ENCODE peak calls at places on chromosome 17, in seven cellular contexts. Q is heart right ventricle, O is psoas muscle, U is AG04450, J is upper lobe of left lung, V is left ventricle myocardium inferior, N is uterus. T is an unnamed sample.
A peak's percentile ranks its signal among the peaks of the same experiment; 100 is the strongest.

GRCh38 chr17:56988901-56989572 is 11.1 kb downstream of the SCPEP1 start:
- DNase-seq in N (no peak), U (no peak), J (no peak), O (no peak), Q (no peak), V (no peak), T (no peak)

GRCh38 chr17:77476920-77477805 is 336.4 kb downstream of the SEC14L1 start:
- DNase-seq in J (no peak), V (peak; percentile 69), Q (peak; percentile 52), N (peak; percentile 84), O (peak; percentile 85), U (peak; percentile 91), T (no peak)

GRCh38 chr17:74682028-74682427 is 30.7 kb downstream of the CD300LF start:
- DNase-seq in J (no peak), N (no peak), V (no peak), O (no peak), U (no peak), Q (no peak), T (no peak)

GRCh38 chr17:13162361-13162760 is 144.5 kb upstream of the ELAC2 start:
- DNase-seq in O (no peak), U (no peak), N (no peak), Q (no peak), J (no peak), V (no peak), T (no peak)

GRCh38 chr17:53470626-53471025 is 352.1 kb upstream of the KIF2B start:
- DNase-seq in V (no peak), Q (no peak), N (no peak), O (no peak), J (no peak), U (no peak), T (no peak)

GRCh38 chr17:17484451-17484899 is 7.7 kb downstream of the MED9 start:
- DNase-seq in Q (no peak), O (no peak), N (no peak), U (no peak), V (no peak), J (no peak), T (no peak)

GRCh38 chr17:39208893-39209292 is 8.8 kb downstream of the RPL19 start:
- DNase-seq in J (peak; percentile 71), V (no peak), U (no peak), O (peak; percentile 74), N (no peak), Q (no peak), T (peak; percentile 40)

GRCh38 chr17:5198472-5198871 is 6.8 kb upstream of the ZNF594 start:
- DNase-seq in J (no peak), O (no peak), V (no peak), Q (no peak), N (no peak), U (no peak), T (no peak)

GRCh38 chr17:16439867-16440351 is 24.5 kb downstream of the TRPV2 start:
- DNase-seq in N (no peak), V (no peak), Q (no peak), U (no peak), O (no peak), J (peak; percentile 49), T (no peak)

GRCh38 chr17:55005520-55005919 is 37.0 kb downstream of the STXBP4 start:
- DNase-seq in Q (no peak), U (no peak), N (no peak), V (no peak), J (no peak), O (no peak), T (no peak)

GRCh38 chr17:72145972-72146755 is 25.3 kb downstream of the SOX9 start:
- DNase-seq in N (no peak), Q (no peak), O (no peak), V (no peak), U (no peak), J (no peak), T (no peak)

GRCh38 chr17:43832976-43833829 is at the start of gene MPP3:
- DNase-seq in N (peak; percentile 72), Q (peak; percentile 76), J (peak; percentile 77), U (no peak), O (peak; percentile 72), V (peak; percentile 76), T (peak; percentile 17)

GRCh38 chr17:79396696-79397095 is 214.2 kb downstream of the RBFOX3 start:
- DNase-seq in V (no peak), J (no peak), U (no peak), N (no peak), O (no peak), Q (no peak), T (no peak)
- H3K27me3 ChIP-seq in V (peaks cover 98% of the 10 kb centered on the region), J (no peaks in the 10 kb centered on the region), U (peaks cover 27% of the 10 kb centered on the region), N (no peaks in the 10 kb centered on the region), O (no peaks in the 10 kb centered on the region), Q (peaks cover 99% of the 10 kb centered on the region), T (peaks cover 14% of the 10 kb centered on the region)

GRCh38 chr17:29117440-29117753 is 62.8 kb downstream of the MYO18A start:
- DNase-seq in N (no peak), U (no peak), O (no peak), J (no peak), Q (no peak), V (no peak), T (no peak)
- TF ChIP-seq CTCF in N (no peak), U (no peak), O (peak; percentile 3), J (no peak), Q (peak; percentile 23), V (peak; percentile 40), T (no peak)

GRCh38 chr17:75688209-75688771 is 21.2 kb downstream of the SAP30BP start:
- DNase-seq in Q (no peak), J (no peak), V (no peak), N (no peak), U (no peak), O (no peak), T (no peak)
- H3K27ac ChIP-seq in Q (no peak overlapping the region), J (peak overlapping the region; percentile 80), V (peak overlapping the region; percentile 81), N (peak overlapping the region; percentile 23), U (no peak overlapping the region), O (peak overlapping the region; percentile 46), T (no peak overlapping the region)

DNA sequence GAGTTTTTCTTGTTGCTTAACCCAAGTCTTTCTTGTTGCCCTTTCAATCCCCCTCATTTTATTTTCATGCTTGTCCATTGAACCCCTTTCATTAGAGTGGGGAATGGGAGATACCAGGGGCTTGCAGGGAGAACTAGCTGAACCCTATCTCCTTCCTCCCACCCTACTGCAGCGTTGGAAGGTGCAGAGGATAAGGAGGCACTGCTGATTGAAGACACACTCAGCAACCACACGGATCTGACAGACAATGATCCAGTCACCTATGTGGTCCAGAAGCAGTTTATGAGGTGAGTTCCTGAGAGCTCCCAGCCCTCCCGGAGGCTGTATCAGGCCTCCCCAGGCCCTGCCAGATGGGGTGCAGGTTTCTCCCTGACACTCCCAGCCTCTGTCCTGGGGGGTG is 32.5 kb downstream of the ANKRD40 start:
- DNase-seq in Q (no peak), N (no peak), U (no peak), V (no peak), J (no peak), O (no peak), T (no peak)
- H3K27me3 ChIP-seq in Q (no peaks in the 10 kb centered on the region), N (no peaks in the 10 kb centered on the region), U (no peaks in the 10 kb centered on the region), V (no peaks in the 10 kb centered on the region), J (no peaks in the 10 kb centered on the region), O (no peaks in the 10 kb centered on the region), T (no peaks in the 10 kb centered on the region)

GRCh38 chr17:8256691-8257090 is 7.6 kb downstream of the PFAS start:
- DNase-seq in J (no peak), Q (no peak), U (no peak), V (no peak), O (no peak), N (no peak), T (no peak)

GRCh38 chr17:8256291-8256690 is 7.2 kb downstream of the PFAS start:
- DNase-seq in U (no peak), J (no peak), O (no peak), Q (no peak), V (no peak), N (no peak), T (no peak)

GRCh38 chr17:8255499-8255898 is 6.4 kb downstream of the PFAS start:
- DNase-seq in O (no peak), Q (no peak), V (no peak), N (no peak), J (no peak), U (no peak), T (no peak)

GRCh38 chr17:8253801-8254200 is 4.7 kb downstream of the PFAS start:
- DNase-seq in V (no peak), J (peak; percentile 25), U (no peak), N (no peak), O (no peak), Q (no peak), T (no peak)

DNA sequence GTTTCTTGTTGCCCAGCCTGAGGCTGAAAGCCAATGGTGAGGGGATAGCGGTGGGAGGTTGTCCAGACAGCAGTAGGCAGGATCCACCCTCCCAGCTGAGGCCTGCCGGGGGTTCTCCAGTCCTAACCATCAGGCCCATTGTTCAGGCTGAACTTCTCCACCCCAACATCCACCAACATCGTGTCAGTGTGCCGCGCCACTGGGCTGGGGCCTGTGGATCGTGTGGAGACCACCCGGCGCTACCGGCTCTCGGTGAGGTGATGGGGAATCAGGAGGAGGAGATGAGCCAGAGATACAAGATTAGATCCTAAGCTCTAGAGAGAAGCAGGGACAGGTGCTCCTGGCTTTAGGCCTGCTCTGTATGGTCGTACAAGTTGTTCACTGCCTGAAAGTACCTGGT is 5.8 kb downstream of the PFAS start:
- DNase-seq in J (no peak), V (no peak), O (no peak), Q (no peak), U (no peak), N (no peak), T (no peak)
- TF ChIP-seq CTCF in J (no peak), V (no peak), O (no peak), Q (no peak), U (no peak), N (no peak), T (no peak)

GRCh38 chr17:64992325-64992802 is 64.2 kb downstream of the GNA13 start:
- DNase-seq in U (no peak), O (no peak), V (no peak), J (no peak), Q (no peak), N (no peak), T (no peak)
- H3K27ac ChIP-seq in U (no peak overlapping the region), O (peak overlapping the region; percentile 97), V (no peak overlapping the region), J (no peak overlapping the region), Q (no peak overlapping the region), N (no peak overlapping the region), T (no peak overlapping the region)

GRCh38 chr17:81807839-81808238 is 3.9 kb downstream of the GCGR start:
- DNase-seq in J (no peak), O (no peak), U (no peak), V (no peak), N (no peak), Q (no peak), T (no peak)
- H3K27me3 ChIP-seq in J (peaks cover 24% of the 10 kb centered on the region), O (no peaks in the 10 kb centered on the region), U (peaks cover 53% of the 10 kb centered on the region), V (peaks cover 95% of the 10 kb centered on the region), N (peaks cover 21% of the 10 kb centered on the region), Q (peaks cover 61% of the 10 kb centered on the region), T (peaks cover 3% of the 10 kb centered on the region)

GRCh38 chr17:8577868-8578267 is 52.7 kb downstream of the MYH10 start:
- DNase-seq in J (no peak), V (no peak), U (no peak), Q (no peak), O (no peak), N (no peak), T (no peak)

GRCh38 chr17:8576895-8577294 is 53.6 kb downstream of the MYH10 start:
- DNase-seq in U (no peak), J (no peak), N (no peak), Q (no peak), V (no peak), O (no peak), T (no peak)

GRCh38 chr17:8572767-8573166 is 57.8 kb downstream of the MYH10 start:
- DNase-seq in N (no peak), V (no peak), Q (no peak), J (no peak), U (no peak), O (no peak), T (no peak)

GRCh38 chr17:8574687-8575086 is 55.8 kb downstream of the MYH10 start:
- DNase-seq in O (no peak), N (peak; percentile 20), U (no peak), J (no peak), Q (no peak), V (peak; percentile 21), T (no peak)
- TF ChIP-seq CTCF in O (peak; percentile 38), N (peak; percentile 19), U (peak; percentile 8), J (no peak), Q (peak; percentile 48), V (peak; percentile 60), T (no peak)

T was measured in CD8-positive, alpha-beta T cell.